ENCODE peak calls at places on chromosomes 1 and 21, in six cellular contexts. P is posterior cingulate gyrus, C is NCI-H2081, L is AG08396, M is colonic mucosa, O is left colon. I is an unnamed sample.

GRCh38 chr1:159509440-159510222 is 26.2 kb downstream of the OR10J5 start:
- DNase-seq in P (no peak), C (no peak), L (no peak), M (no peak), O (no peak), I (no peak)

GRCh38 chr21:25039461-25040380 is 567.6 kb downstream of the MRPL39 start:
- DNase-seq in P (no peak), C (peak), L (peak), M (no peak), O (no peak), I (no peak)

GRCh38 chr1:18635833-18636671 is 5.4 kb downstream of the PAX7 start:
- DNase-seq in P (no peak), C (no peak), L (no peak), M (no peak), O (no peak), I (no peak)

GRCh38 chr1:209485167-209485566 is 98.3 kb upstream of the CAMK1G start:
- DNase-seq in P (no peak), C (peak), L (no peak), M (no peak), O (no peak), I (peak)

GRCh38 chr1:64505232-64505943 is 35.5 kb downstream of the CACHD1 start:
- DNase-seq in P (peak), C (no peak), L (peak), M (peak), O (peak), I (no peak)

GRCh38 chr1:227428803-227429202 is 110.5 kb upstream of the CDC42BPA start:
- DNase-seq in P (no peak), C (peak), L (no peak), M (peak), O (peak), I (no peak)

GRCh38 chr1:6137758-6138157 is 42.4 kb downstream of the CHD5 start:
- DNase-seq in P (no peak), C (no peak), L (no peak), M (no peak), O (no peak), I (no peak)

GRCh38 chr21:26732442-26733221 is 112.6 kb downstream of the ADAMTS1 start:
- DNase-seq in P (peak), C (no peak), L (peak), M (peak), O (peak), I (peak)

GRCh38 chr21:15183712-15184353 is 119.0 kb upstream of the NRIP1 start:
- DNase-seq in P (no peak), C (no peak), L (no peak), M (no peak), O (no peak), I (no peak)

GRCh38 chr1:77504986-77505385 is 177.5 kb downstream of the ZZZ3 start:
- DNase-seq in P (no peak), C (no peak), L (no peak), M (no peak), O (no peak), I (peak)

GRCh38 chr1:104132386-104132973 is 382.8 kb downstream of the AMY1C start:
- DNase-seq in P (no peak), C (no peak), L (no peak), M (no peak), O (no peak), I (peak)

GRCh38 chr1:222250376-222250775 is 297.5 kb downstream of the HHIPL2 start:
- DNase-seq in P (no peak), C (no peak), L (peak), M (no peak), O (no peak), I (no peak)

GRCh38 chr1:24351918-24352637 is 32.9 kb downstream of the GRHL3 start:
- DNase-seq in P (no peak), C (no peak), L (peak), M (no peak), O (no peak), I (peak)

GRCh38 chr21:35401476-35401875 is 352.4 kb upstream of the RUNX1 start:
- DNase-seq in P (no peak), C (no peak), L (no peak), M (no peak), O (no peak), I (no peak)

GRCh38 chr1:6460349-6461236 is 5.4 kb downstream of the TNFRSF25 start:
- DNase-seq in P (no peak), C (no peak), L (no peak), M (peak), O (no peak), I (no peak)

GRCh38 chr1:32981003-32981909 is 16.6 kb upstream of the RNF19B start:
- DNase-seq in P (no peak), C (no peak), L (peak), M (peak), O (peak), I (peak)

GRCh38 chr1:32464716-32465540 is at the start of gene ZBTB8B:
- DNase-seq in P (peak), C (peak), L (peak), M (peak), O (peak), I (peak)

GRCh38 chr1:152959273-152959672 is 11.2 kb upstream of the SPRR4 start:
- DNase-seq in P (no peak), C (no peak), L (no peak), M (no peak), O (no peak), I (no peak)

GRCh38 chr1:110383311-110383990 is 7.4 kb downstream of the SLC16A4 start:
- DNase-seq in P (no peak), C (no peak), L (no peak), M (no peak), O (no peak), I (peak)

GRCh38 chr1:244065063-244065788 is 14.1 kb downstream of the ZBTB18 start:
- DNase-seq in P (no peak), C (no peak), L (no peak), M (peak), O (peak), I (no peak)

GRCh38 chr1:201631037-201631436 is 92.1 kb downstream of the NAV1 start:
- DNase-seq in P (no peak), C (no peak), L (no peak), M (no peak), O (no peak), I (no peak)

GRCh38 chr1:82273816-82274215 is 473.1 kb downstream of the ADGRL2 start:
- DNase-seq in P (peak), C (no peak), L (no peak), M (no peak), O (no peak), I (peak)

GRCh38 chr1:104706631-104707147 is 957.0 kb downstream of the AMY1C start:
- DNase-seq in P (no peak), C (no peak), L (no peak), M (no peak), O (no peak), I (no peak)

GRCh38 chr1:229117664-229118300 is 153.1 kb upstream of the RAB4A start:
- DNase-seq in P (no peak), C (peak), L (peak), M (peak), O (peak), I (no peak)

GRCh38 chr21:32372755-32373154 is 20.1 kb downstream of the URB1 start:
- DNase-seq in P (no peak), C (no peak), L (no peak), M (no peak), O (no peak), I (no peak)

GRCh38 chr1:162846256-162847212 is 14.4 kb downstream of the CCDC190 start:
- DNase-seq in P (no peak), C (no peak), L (peak), M (no peak), O (no peak), I (peak)

GRCh38 chr1:156746716-156747631 is 4.5 kb downstream of the HDGF start:
- DNase-seq in P (peak), C (peak), L (peak), M (peak), O (peak), I (peak)

GRCh38 chr1:216984536-216984935 is 261.3 kb upstream of the ESRRG start:
- DNase-seq in P (no peak), C (no peak), L (no peak), M (no peak), O (no peak), I (no peak)

GRCh38 chr1:8818325-8818775 is 910 bp upstream of the RERE start:
- DNase-seq in P (no peak), C (no peak), L (no peak), M (peak), O (peak), I (peak)

GRCh38 chr1:118486213-118486612 is 301.2 kb upstream of the SPAG17 start:
- DNase-seq in P (no peak), C (peak), L (no peak), M (no peak), O (no peak), I (no peak)

GRCh38 chr21:42154237-42155044 is 64.5 kb upstream of the ABCG1 start:
- DNase-seq in P (no peak), C (no peak), L (no peak), M (no peak), O (no peak), I (no peak)

I was measured in foreskin fibroblast.